ENCODE peak calls at places on chromosome 21, in four cellular contexts. One of them, this sample, is unnamed.

GRCh38 chr21:34625194-34625593 is 10.3 kb upstream of the RCAN1 start:
- DNase-seq in K562: no peak
- DNase-seq in SK-N-SH: no peak
- DNase-seq in GM12878: no peak
- DNase-seq in this sample: no peak

GRCh38 chr21:31566611-31567010 is 92.9 kb upstream of the SOD1 start:
- DNase-seq in K562: no peak
- DNase-seq in SK-N-SH: no peak
- DNase-seq in GM12878: no peak
- DNase-seq in this sample: no peak

GRCh38 chr21:17819878-17820232 is 699 bp upstream of the C21orf91 start:
- DNase-seq in SK-N-SH: peak
- DNase-seq in K562: no peak
- DNase-seq in GM12878: no peak
- DNase-seq in this sample: no peak

GRCh38 chr21:35943752-35944151 is 116.6 kb downstream of the SETD4 start:
- DNase-seq in GM12878: no peak
- DNase-seq in SK-N-SH: no peak
- DNase-seq in K562: no peak
- DNase-seq in this sample: no peak

GRCh38 chr21:36055551-36055950 is 4.8 kb downstream of the SETD4 start:
- DNase-seq in K562: no peak
- DNase-seq in GM12878: no peak
- DNase-seq in SK-N-SH: no peak
- DNase-seq in this sample: no peak

GRCh38 chr21:34333150-34333739 is 30.6 kb upstream of the KCNE2 start:
- DNase-seq in SK-N-SH: no peak
- DNase-seq in GM12878: no peak
- DNase-seq in K562: no peak
- DNase-seq in this sample: no peak

GRCh38 chr21:33427051-33427450 is 23.8 kb downstream of the IFNGR2 start:
- DNase-seq in K562: no peak
- DNase-seq in GM12878: no peak
- DNase-seq in SK-N-SH: no peak
- DNase-seq in this sample: no peak

GRCh38 chr21:26124421-26124833 is 46.1 kb downstream of the APP start:
- DNase-seq in GM12878: no peak
- DNase-seq in K562: no peak
- DNase-seq in SK-N-SH: no peak
- DNase-seq in this sample: no peak

GRCh38 chr21:22211943-22212342 is 1213.7 kb downstream of the NCAM2 start:
- DNase-seq in K562: peak
- DNase-seq in SK-N-SH: no peak
- DNase-seq in GM12878: no peak
- DNase-seq in this sample: no peak

GRCh38 chr21:43881283-43881682 is 16.3 kb downstream of the AGPAT3 start:
- DNase-seq in GM12878: no peak
- DNase-seq in SK-N-SH: no peak
- DNase-seq in K562: no peak
- DNase-seq in this sample: no peak

GRCh38 chr21:33844104-33844889 is 71.3 kb downstream of the ATP5PO start:
- DNase-seq in K562: no peak
- DNase-seq in SK-N-SH: no peak
- DNase-seq in GM12878: no peak
- DNase-seq in this sample: no peak

GRCh38 chr21:31455506-31455905 is 111.4 kb upstream of the TIAM1 start:
- DNase-seq in K562: no peak
- DNase-seq in GM12878: no peak
- DNase-seq in SK-N-SH: no peak
- DNase-seq in this sample: no peak

GRCh38 chr21:16323586-16323985 is 593.8 kb downstream of the USP25 start:
- DNase-seq in SK-N-SH: no peak
- DNase-seq in K562: no peak
- DNase-seq in GM12878: no peak
- DNase-seq in this sample: no peak

GRCh38 chr21:34204021-34204420 is 130.6 kb downstream of the MRPS6 start:
- DNase-seq in GM12878: no peak
- DNase-seq in SK-N-SH: no peak
- DNase-seq in K562: no peak
- DNase-seq in this sample: no peak

GRCh38 chr21:15549671-15550070 is 180.1 kb upstream of the USP25 start:
- DNase-seq in K562: no peak
- DNase-seq in SK-N-SH: no peak
- DNase-seq in GM12878: no peak
- DNase-seq in this sample: no peak

GRCh38 chr21:35478096-35479080 is 429.3 kb upstream of the RUNX1 start:
- DNase-seq in SK-N-SH: no peak
- DNase-seq in K562: no peak
- DNase-seq in GM12878: no peak
- DNase-seq in this sample: no peak

GRCh38 chr21:34916446-34916845 is 132.7 kb downstream of the RUNX1 start:
- DNase-seq in K562: no peak
- DNase-seq in SK-N-SH: no peak
- DNase-seq in GM12878: no peak
- DNase-seq in this sample: no peak

GRCh38 chr21:21631961-21632360 is 633.8 kb downstream of the NCAM2 start:
- DNase-seq in SK-N-SH: no peak
- DNase-seq in K562: no peak
- DNase-seq in GM12878: no peak
- DNase-seq in this sample: no peak

GRCh38 chr21:22552390-22552789 is 1554.2 kb downstream of the NCAM2 start:
- DNase-seq in SK-N-SH: no peak
- DNase-seq in GM12878: no peak
- DNase-seq in K562: no peak
- DNase-seq in this sample: no peak

GRCh38 chr21:15706686-15707085 is 23.1 kb upstream of the USP25 start:
- DNase-seq in K562: peak
- DNase-seq in GM12878: no peak
- DNase-seq in SK-N-SH: no peak
- DNase-seq in this sample: no peak

GRCh38 chr21:31184462-31184861 is 146.2 kb upstream of the KRTAP19-8 start:
- DNase-seq in GM12878: no peak
- DNase-seq in K562: no peak
- DNase-seq in SK-N-SH: peak
- DNase-seq in this sample: no peak

GRCh38 chr21:33258475-33258874 is 7.7 kb upstream of the IL10RB start:
- DNase-seq in GM12878: no peak
- DNase-seq in SK-N-SH: no peak
- DNase-seq in K562: no peak
- DNase-seq in this sample: no peak

GRCh38 chr21:46540087-46540710 is 64.7 kb downstream of the S100B start:
- DNase-seq in K562: no peak
- DNase-seq in GM12878: no peak
- DNase-seq in SK-N-SH: no peak
- DNase-seq in this sample: no peak

GRCh38 chr21:33383056-33383888 is 19.9 kb upstream of the IFNGR2 start:
- DNase-seq in K562: peak
- DNase-seq in SK-N-SH: no peak
- DNase-seq in GM12878: peak
- DNase-seq in this sample: no peak

GRCh38 chr21:32457360-32457840 is 44.9 kb downstream of the EVA1C start:
- DNase-seq in K562: peak
- DNase-seq in SK-N-SH: peak
- DNase-seq in GM12878: no peak
- DNase-seq in this sample: no peak

GRCh38 chr21:42638266-42638863 is 15.1 kb upstream of the PDE9A start:
- DNase-seq in K562: no peak
- DNase-seq in SK-N-SH: no peak
- DNase-seq in GM12878: no peak
- DNase-seq in this sample: no peak

GRCh38 chr21:42636535-42636914 is 16.9 kb upstream of the PDE9A start:
- DNase-seq in SK-N-SH: no peak
- DNase-seq in K562: no peak
- DNase-seq in GM12878: no peak
- DNase-seq in this sample: no peak

GRCh38 chr21:42636931-42637601 is 16.4 kb upstream of the PDE9A start:
- DNase-seq in SK-N-SH: no peak
- DNase-seq in GM12878: no peak
- DNase-seq in K562: no peak
- DNase-seq in this sample: no peak

GRCh38 chr21:42635848-42636534 is 17.4 kb upstream of the PDE9A start:
- DNase-seq in SK-N-SH: no peak
- DNase-seq in GM12878: no peak
- DNase-seq in K562: no peak
- DNase-seq in this sample: peak

GRCh38 chr21:42637602-42638041 is 15.8 kb upstream of the PDE9A start:
- DNase-seq in SK-N-SH: no peak
- DNase-seq in GM12878: no peak
- DNase-seq in K562: no peak
- DNase-seq in this sample: no peak
- TF ChIP-seq MAX in SK-N-SH: no peak
- TF ChIP-seq MAX in GM12878: no peak
- TF ChIP-seq MAX in K562: no peak
- TF ChIP-seq MAX in this sample: no peak

DNA sequence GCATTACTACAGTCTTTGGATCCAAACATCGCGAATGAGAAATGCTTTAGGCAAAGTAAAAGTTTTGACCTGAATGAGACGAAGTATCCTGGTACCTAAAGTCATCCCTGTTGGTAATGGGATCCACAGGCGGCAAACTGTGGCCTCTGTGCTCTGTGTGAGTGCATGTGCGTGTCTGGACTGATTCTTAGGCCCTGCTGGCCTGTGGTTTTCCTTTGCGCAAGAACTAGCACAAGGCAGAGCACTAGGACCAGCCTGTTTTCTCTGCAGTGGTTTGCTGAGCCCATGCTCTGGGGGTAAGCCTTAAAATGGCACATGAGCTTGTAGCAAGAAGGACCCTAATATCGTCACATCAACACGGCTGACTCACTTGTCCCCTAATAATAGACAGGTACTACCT is 251.2 kb downstream of the DSCAM start:
- DNase-seq in K562: no peak
- DNase-seq in GM12878: no peak
- DNase-seq in SK-N-SH: no peak
- DNase-seq in this sample: no peak
- TF ChIP-seq USF2 in K562: no peak
- TF ChIP-seq USF2 in GM12878: no peak
- TF ChIP-seq USF2 in SK-N-SH: no peak
- TF ChIP-seq USF2 in this sample: no peak

DNA sequence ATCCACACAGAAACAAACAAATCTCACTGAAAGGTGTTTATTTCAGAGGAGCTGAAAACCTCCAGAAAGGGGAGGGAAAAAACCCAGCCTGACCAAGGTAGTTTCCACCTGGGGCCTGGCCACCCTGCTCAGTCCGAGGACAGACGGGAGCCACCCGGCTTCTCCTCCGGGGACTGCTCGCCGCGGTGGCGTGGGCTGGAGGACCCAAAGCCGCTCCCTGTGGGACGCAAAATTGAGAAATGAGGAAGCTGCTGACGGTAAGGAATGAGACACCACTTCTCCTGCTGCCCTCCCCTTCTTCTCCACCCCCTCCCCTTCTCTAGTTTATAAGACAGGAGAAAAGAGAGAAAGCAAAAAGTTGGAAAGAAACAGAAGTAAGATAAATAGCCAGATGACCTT is 12.7 kb downstream of the ITGB2 start:
- DNase-seq in K562: peak
- DNase-seq in SK-N-SH: no peak
- DNase-seq in GM12878: no peak
- DNase-seq in this sample: no peak
- TF ChIP-seq USF1 in K562: no peak
- TF ChIP-seq USF1 in SK-N-SH: no peak
- TF ChIP-seq USF1 in GM12878: no peak
- TF ChIP-seq USF1 in this sample: no peak

GRCh38 chr21:37059181-37059580 is 13.7 kb downstream of the PIGP start:
- DNase-seq in GM12878: no peak
- DNase-seq in SK-N-SH: no peak
- DNase-seq in K562: no peak
- DNase-seq in this sample: no peak

GRCh38 chr21:37055271-37055855 is 17.5 kb downstream of the PIGP start:
- DNase-seq in GM12878: no peak
- DNase-seq in SK-N-SH: peak
- DNase-seq in K562: no peak
- DNase-seq in this sample: no peak

GRCh38 chr21:37061926-37062591 is 10.8 kb downstream of the PIGP start:
- DNase-seq in GM12878: no peak
- DNase-seq in SK-N-SH: no peak
- DNase-seq in K562: no peak
- DNase-seq in this sample: no peak

GRCh38 chr21:37060296-37060695 is 12.6 kb downstream of the PIGP start:
- DNase-seq in GM12878: no peak
- DNase-seq in K562: peak
- DNase-seq in SK-N-SH: peak
- DNase-seq in this sample: no peak

DNA sequence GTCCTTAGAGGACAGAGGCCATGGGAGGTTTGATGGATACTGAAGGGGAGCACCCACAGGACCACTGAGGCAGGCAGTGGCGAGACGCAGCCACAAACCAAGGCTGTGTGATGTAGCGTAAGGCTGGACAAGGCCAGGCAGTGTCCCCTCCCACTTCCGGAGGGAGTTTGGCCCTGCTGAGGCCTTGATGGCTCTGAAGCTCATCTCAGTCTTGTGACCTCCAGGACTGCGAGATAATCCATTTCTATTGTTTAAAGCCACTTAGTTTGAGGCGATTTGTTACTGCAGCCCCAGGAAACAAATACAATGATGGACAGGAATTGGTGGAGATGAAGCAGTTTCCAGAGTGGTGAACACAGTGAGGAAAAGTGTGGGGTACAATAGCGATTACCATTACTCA is 15.3 kb downstream of the PIGP start:
- DNase-seq in GM12878: no peak
- DNase-seq in SK-N-SH: no peak
- DNase-seq in K562: no peak
- DNase-seq in this sample: no peak
- TF ChIP-seq MAX in GM12878: no peak
- TF ChIP-seq MAX in SK-N-SH: no peak
- TF ChIP-seq MAX in K562: no peak
- TF ChIP-seq MAX in this sample: no peak

GRCh38 chr21:38790961-38791360 is 14.8 kb upstream of the ETS2 start:
- DNase-seq in GM12878: no peak
- DNase-seq in SK-N-SH: no peak
- DNase-seq in K562: no peak
- DNase-seq in this sample: no peak
- TF ChIP-seq USF2 in GM12878: no peak
- TF ChIP-seq USF2 in SK-N-SH: no peak
- TF ChIP-seq USF2 in K562: no peak
- TF ChIP-seq USF2 in this sample: no peak

This sample was measured in WTC11.